ENCODE peak calls at places on chromosomes 6 and 20, in six cellular contexts. K, S, M, Y, G and U are unnamed samples.

GRCh38 chr6:5084787-5085637 is at the start of gene PPP1R3G:
- DNase-seq in K (peak; percentile 50), S (no peak), M (peak; percentile 53), Y (peak; percentile 84), G (peak; percentile 55), U (peak; percentile 68)

GRCh38 chr6:36290668-36291620 is 21.1 kb downstream of the PNPLA1 start:
- DNase-seq in K (no peak), S (peak; percentile 13), M (peak; percentile 23), Y (peak; percentile 44), G (no peak), U (peak; percentile 65)

GRCh38 chr6:19866900-19867627 is 29.9 kb downstream of the ID4 start:
- DNase-seq in K (no peak), S (peak; percentile 71), M (peak; percentile 92), Y (peak; percentile 60), G (no peak), U (no peak)

GRCh38 chr20:50678213-50678898 is 13.0 kb downstream of the RIPOR3 start:
- DNase-seq in K (no peak), S (no peak), M (peak; percentile 29), Y (no peak), G (no peak), U (peak; percentile 51)

GRCh38 chr6:106520711-106521367 is 108.5 kb downstream of the RTN4IP1 start:
- DNase-seq in K (no peak), S (no peak), M (no peak), Y (no peak), G (no peak), U (no peak)

GRCh38 chr6:5053038-5053437 is 32.1 kb upstream of the PPP1R3G start:
- DNase-seq in K (no peak), S (no peak), M (no peak), Y (no peak), G (no peak), U (no peak)

GRCh38 chr6:158642097-158642601 is 2.4 kb downstream of the DYNLT1 start:
- DNase-seq in K (no peak), S (no peak), M (peak; percentile 93), Y (peak; percentile 96), G (no peak), U (peak; percentile 50)

GRCh38 chr6:137297887-137298286 is 78.7 kb upstream of the IFNGR1 start:
- DNase-seq in K (peak; percentile 93), S (no peak), M (peak; percentile 63), Y (peak; percentile 12), G (peak; percentile 64), U (no peak)

GRCh38 chr6:128966934-128967333 is 84.0 kb downstream of the LAMA2 start:
- DNase-seq in K (peak; percentile 4), S (no peak), M (no peak), Y (no peak), G (no peak), U (no peak)

GRCh38 chr20:58911309-58911708 is 58.8 kb downstream of the GNAS start:
- DNase-seq in K (no peak), S (no peak), M (no peak), Y (no peak), G (no peak), U (no peak)

GRCh38 chr6:37550436-37550835 is 50.7 kb upstream of the CCDC167 start:
- DNase-seq in K (no peak), S (no peak), M (peak; percentile 54), Y (peak; percentile 75), G (no peak), U (no peak)

GRCh38 chr20:48607544-48607865 is 220.3 kb downstream of the PREX1 start:
- DNase-seq in K (no peak), S (no peak), M (no peak), Y (no peak), G (no peak), U (no peak)

GRCh38 chr6:4449409-4449808 is 314.0 kb upstream of the ECI2 start:
- DNase-seq in K (no peak), S (no peak), M (peak; percentile 26), Y (no peak), G (no peak), U (no peak)

GRCh38 chr20:1904160-1904559 is 9.0 kb downstream of the SIRPA start:
- DNase-seq in K (no peak), S (no peak), M (no peak), Y (no peak), G (no peak), U (no peak)

GRCh38 chr20:42063176-42063575 is 445.0 kb upstream of the CHD6 start:
- DNase-seq in K (no peak), S (no peak), M (no peak), Y (no peak), G (no peak), U (no peak)

GRCh38 chr20:13336308-13337089 is 115.4 kb downstream of the ISM1 start:
- DNase-seq in K (no peak), S (no peak), M (peak; percentile 68), Y (peak; percentile 81), G (no peak), U (peak; percentile 34)

GRCh38 chr6:26224547-26224912 is 137.3 kb downstream of the HFE start:
- DNase-seq in K (no peak), S (no peak), M (no peak), Y (no peak), G (no peak), U (no peak)

GRCh38 chr20:17570347-17571152 is 675 bp downstream of the DSTN start:
- DNase-seq in K (peak; percentile 69), S (peak; percentile 15), M (peak; percentile 49), Y (peak; percentile 73), G (peak; percentile 80), U (peak; percentile 72)

GRCh38 chr20:18304618-18305017 is 16.3 kb downstream of the ZNF133 start:
- DNase-seq in K (peak; percentile 62), S (no peak), M (peak; percentile 48), Y (no peak), G (no peak), U (no peak)

DNA sequence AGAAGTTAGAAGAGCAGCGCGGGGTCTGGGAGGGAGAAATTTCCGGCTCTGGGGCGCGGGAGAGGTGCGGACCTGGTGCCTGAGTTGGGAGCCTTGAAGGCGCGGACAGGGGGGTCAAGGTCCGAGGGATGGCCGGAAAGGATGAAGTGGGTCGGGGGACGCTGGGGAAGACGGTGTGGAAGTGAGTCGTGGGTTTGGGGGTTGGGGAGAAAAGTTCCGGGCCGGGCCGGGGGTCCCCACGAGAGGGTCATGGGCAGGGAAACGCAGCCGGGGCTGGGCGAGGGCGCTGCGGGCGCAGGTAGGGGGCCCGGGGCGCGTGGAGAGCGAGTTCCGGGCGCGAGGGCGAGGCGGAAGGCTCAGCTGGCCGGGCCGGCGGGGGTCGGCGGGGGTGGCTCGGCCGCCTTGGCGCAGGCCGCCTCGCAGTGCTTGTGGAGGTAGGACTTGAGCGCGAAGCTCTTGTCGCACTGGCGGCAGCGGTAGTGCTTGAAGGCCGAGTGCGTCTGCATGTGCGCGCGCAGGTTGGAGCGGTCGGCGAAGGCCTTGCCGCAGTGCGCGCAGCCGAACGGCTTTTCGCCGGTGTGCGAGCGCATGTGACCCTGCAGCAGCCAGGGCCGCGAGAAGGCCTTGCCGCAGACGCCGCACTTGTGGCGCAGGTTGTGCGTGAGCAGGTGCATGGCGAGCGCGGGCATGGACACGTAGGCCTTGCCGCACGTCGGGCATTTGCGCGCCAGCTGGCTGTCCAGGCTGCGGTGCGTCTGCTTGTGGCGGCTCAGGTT is 10.5 kb upstream of the SRXN1 start:
- DNase-seq in K (peak; percentile 88), S (no peak), M (no peak), Y (peak; percentile 47), G (peak; percentile 26), U (no peak)
- TF ChIP-seq EZH2 in K (peak; percentile 19), S (no peak), M (no peak), Y (peak; percentile 54), G (no peak), U (no peak)

GRCh38 chr6:31972709-31973350 is 892 bp upstream of the DXO start:
- DNase-seq in K (no peak), S (no peak), M (no peak), Y (peak; percentile 87), G (no peak), U (no peak)
- H3K27ac ChIP-seq in K (peak overlapping the region; percentile 89), S (peak overlapping the region; percentile 86), M (peak overlapping the region; percentile 86), Y (peak overlapping the region; percentile 96), G (no peak overlapping the region), U (peak overlapping the region; percentile 95)

GRCh38 chr20:51698252-51698651 is 69.9 kb downstream of the ATP9A start:
- DNase-seq in K (no peak), S (no peak), M (no peak), Y (no peak), G (no peak), U (no peak)

GRCh38 chr20:51692806-51693400 is 75.3 kb downstream of the ATP9A start:
- DNase-seq in K (no peak), S (no peak), M (no peak), Y (no peak), G (no peak), U (no peak)

GRCh38 chr20:51697119-51697826 is 70.9 kb downstream of the ATP9A start:
- DNase-seq in K (no peak), S (no peak), M (peak; percentile 78), Y (no peak), G (no peak), U (no peak)

GRCh38 chr20:51695574-51696303 is 72.5 kb downstream of the ATP9A start:
- DNase-seq in K (no peak), S (no peak), M (peak; percentile 95), Y (peak; percentile 82), G (no peak), U (peak; percentile 59)

GRCh38 chr20:51696304-51697118 is 71.7 kb downstream of the ATP9A start:
- DNase-seq in K (no peak), S (no peak), M (peak; percentile 68), Y (peak; percentile 11), G (no peak), U (peak; percentile 32)
- TF ChIP-seq EZH2phosphoT487 in K (no peak), S (no peak), M (no peak), Y (no peak), G (no peak), U (no peak)

GRCh38 chr6:165986647-165987482 is 180.8 kb downstream of the TBXT start:
- DNase-seq in K (peak; percentile 68), S (no peak), M (no peak), Y (peak; percentile 50), G (peak; percentile 69), U (no peak)

GRCh38 chr6:165987483-165988305 is 180.0 kb downstream of the TBXT start:
- DNase-seq in K (peak; percentile 81), S (no peak), M (no peak), Y (peak; percentile 90), G (peak; percentile 85), U (peak; percentile 62)

GRCh38 chr6:165988306-165988756 is 179.3 kb downstream of the TBXT start:
- DNase-seq in K (peak; percentile 74), S (no peak), M (no peak), Y (peak; percentile 46), G (peak; percentile 60), U (no peak)

GRCh38 chr6:165990216-165990615 is 177.4 kb downstream of the TBXT start:
- DNase-seq in K (no peak), S (no peak), M (no peak), Y (no peak), G (no peak), U (no peak)

DNA sequence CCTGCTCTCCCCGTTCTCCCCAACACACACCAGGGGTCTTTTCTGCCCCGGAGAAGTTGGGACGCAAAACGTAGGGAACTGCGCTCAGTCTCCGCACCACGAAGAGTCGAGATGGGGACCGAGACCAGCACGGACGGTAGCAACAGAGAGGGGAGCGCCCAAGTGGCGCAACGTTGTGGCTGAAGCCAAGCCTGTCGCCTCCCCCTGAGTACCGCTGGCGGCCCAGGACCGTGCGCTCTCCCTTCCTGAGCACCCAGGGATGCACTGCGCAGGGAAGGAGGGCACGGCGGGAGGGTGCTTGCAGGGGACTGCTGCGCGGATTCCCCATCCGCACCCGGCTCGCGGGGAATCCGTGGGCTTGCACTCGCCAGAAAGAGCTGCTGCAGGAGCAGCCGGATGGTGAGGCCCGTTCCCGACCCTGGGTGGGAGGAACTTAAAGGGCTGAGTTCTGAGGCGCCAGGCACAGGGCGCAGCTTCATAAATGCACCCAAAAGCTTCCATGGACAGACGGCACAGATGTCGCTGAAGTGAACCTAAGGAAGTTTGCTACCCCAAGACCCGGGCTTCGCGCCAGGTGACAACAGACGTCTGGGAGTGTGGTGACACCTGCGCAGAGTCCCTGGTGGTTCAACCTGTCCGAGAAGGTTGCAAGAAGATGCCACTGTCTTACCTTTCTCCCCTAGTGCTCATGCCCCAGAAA is 178.7 kb downstream of the TBXT start:
- DNase-seq in K (peak; percentile 44), S (no peak), M (no peak), Y (no peak), G (peak; percentile 24), U (no peak)
- TF ChIP-seq EZH2 in K (peak; percentile 74), S (no peak), M (no peak), Y (no peak), G (peak; percentile 85), U (peak; percentile 67)